ENCODE peak calls at places on chromosome 15, in ten cellular contexts. H is stomach; Y is fibroblast of lung; C is choroid plexus epithelial cell; V is body of pancreas; G is AG09309; B is naive thymus-derived CD4-positive, alpha-beta T cell; F is CD4-positive, CD25-positive, alpha-beta regulatory T cell; Q is cardiac fibroblast; U is Panc1. W is an unnamed sample.

GRCh38 chr15:52095597-52096262 is 16.8 kb downstream of the BCL2L10 start:
- DNase-seq in H (no peak), Y (peak; percentile 97), C (peak; percentile 96), V (no peak), G (peak; percentile 97), B (no peak), F (no peak), Q (peak; percentile 98), U (peak; percentile 82), W (no peak)

GRCh38 chr15:82958638-82959037 is 6.1 kb upstream of the HOMER2 start:
- DNase-seq in H (peak; percentile 66), Y (no peak), C (no peak), V (peak; percentile 94), G (no peak), B (no peak), F (no peak), Q (no peak), U (no peak), W (no peak)

GRCh38 chr15:39746714-39747276 is 35.8 kb downstream of the FSIP1 start:
- DNase-seq in H (no peak), Y (no peak), C (no peak), V (no peak), G (no peak), B (no peak), F (no peak), Q (no peak), U (no peak), W (no peak)

GRCh38 chr15:82580713-82581112 is 40.5 kb upstream of the RPS17 start:
- DNase-seq in H (no peak), Y (no peak), C (no peak), V (no peak), G (no peak), B (no peak), F (no peak), Q (no peak), U (no peak), W (no peak)

GRCh38 chr15:83410532-83410931 is 36.6 kb upstream of the SH3GL3 start:
- DNase-seq in H (no peak), Y (no peak), C (no peak), V (no peak), G (no peak), B (no peak), F (no peak), Q (no peak), U (no peak), W (no peak)

GRCh38 chr15:53193149-53193548 is 403.0 kb upstream of the ONECUT1 start:
- DNase-seq in H (no peak), Y (peak; percentile 1), C (peak; percentile 12), V (no peak), G (no peak), B (no peak), F (no peak), Q (peak; percentile 22), U (no peak), W (no peak)

GRCh38 chr15:31297880-31298456 is 28.7 kb upstream of the KLF13 start:
- DNase-seq in H (peak; percentile 69), Y (no peak), C (no peak), V (peak; percentile 45), G (no peak), B (no peak), F (no peak), Q (no peak), U (no peak), W (no peak)

GRCh38 chr15:68800875-68801274 is 19.8 kb downstream of the ANP32A start:
- DNase-seq in H (no peak), Y (no peak), C (no peak), V (no peak), G (no peak), B (no peak), F (no peak), Q (no peak), U (no peak), W (no peak)

GRCh38 chr15:92845109-92845508 is 55.0 kb upstream of the CHD2 start:
- DNase-seq in H (no peak), Y (peak; percentile 72), C (peak; percentile 74), V (no peak), G (no peak), B (peak; percentile 77), F (peak; percentile 49), Q (peak; percentile 61), U (no peak), W (no peak)

GRCh38 chr15:25055356-25056068 is 100.7 kb downstream of the SNRPN start:
- DNase-seq in H (peak; percentile 22), Y (no peak), C (no peak), V (peak; percentile 7), G (no peak), B (no peak), F (no peak), Q (no peak), U (no peak), W (no peak)

GRCh38 chr15:101359365-101359947 is 64.4 kb upstream of the SNRPA1 start:
- DNase-seq in H (no peak), Y (no peak), C (no peak), V (no peak), G (no peak), B (no peak), F (no peak), Q (no peak), U (peak; percentile 30), W (no peak)

DNA sequence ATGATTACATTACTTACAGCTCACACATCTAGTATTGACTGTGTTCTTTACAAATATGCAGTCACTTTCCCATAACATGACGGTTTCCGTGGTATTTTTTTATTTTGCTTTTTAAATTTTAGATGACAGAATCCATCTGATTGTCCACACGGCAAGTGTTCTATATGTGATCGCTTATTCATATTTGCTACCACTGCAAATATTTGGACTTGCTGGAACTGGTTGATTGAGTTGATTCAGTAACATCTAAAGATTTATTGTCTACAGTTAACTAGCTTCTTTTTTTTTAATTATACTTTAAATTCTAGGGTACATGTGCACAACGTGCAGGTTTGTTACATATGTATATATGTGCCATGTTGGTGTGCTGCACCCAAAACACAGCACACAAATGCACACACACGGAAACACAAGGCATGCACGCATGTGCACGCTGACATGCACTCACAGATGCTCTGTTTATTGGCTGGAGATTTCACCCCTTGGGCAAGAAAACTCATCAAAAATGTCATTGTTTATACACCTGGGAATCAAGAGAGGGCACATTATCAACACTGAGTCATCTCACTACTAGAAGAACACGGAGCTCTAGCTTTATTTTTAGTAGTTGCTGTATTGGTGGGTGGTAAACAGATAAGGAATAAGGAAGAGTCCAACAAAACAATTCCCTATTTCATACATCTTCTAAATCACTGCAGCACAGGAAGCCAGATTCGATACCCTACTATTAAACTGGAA is 16.4 kb downstream of the ARRDC4 start:
- DNase-seq in H (no peak), Y (no peak), C (no peak), V (no peak), G (no peak), B (no peak), F (no peak), Q (no peak), U (no peak), W (no peak)
- H3K4me3 ChIP-seq in H (no peak overlapping the region), Y (no peak overlapping the region), C (no peak overlapping the region), V (no peak overlapping the region), G (no peak overlapping the region), B (no peak overlapping the region), F (no peak overlapping the region), Q (no peak overlapping the region), U (no peak overlapping the region), W (no peak overlapping the region)

GRCh38 chr15:42502472-42502871 is 7.0 kb downstream of the SNAP23 start:
- DNase-seq in H (no peak), Y (no peak), C (no peak), V (no peak), G (no peak), B (no peak), F (no peak), Q (no peak), U (no peak), W (no peak)
- H3K4me3 ChIP-seq in H (no peak overlapping the region), Y (no peak overlapping the region), C (no peak overlapping the region), V (no peak overlapping the region), G (no peak overlapping the region), B (no peak overlapping the region), F (no peak overlapping the region), Q (no peak overlapping the region), U (no peak overlapping the region), W (no peak overlapping the region)

DNA sequence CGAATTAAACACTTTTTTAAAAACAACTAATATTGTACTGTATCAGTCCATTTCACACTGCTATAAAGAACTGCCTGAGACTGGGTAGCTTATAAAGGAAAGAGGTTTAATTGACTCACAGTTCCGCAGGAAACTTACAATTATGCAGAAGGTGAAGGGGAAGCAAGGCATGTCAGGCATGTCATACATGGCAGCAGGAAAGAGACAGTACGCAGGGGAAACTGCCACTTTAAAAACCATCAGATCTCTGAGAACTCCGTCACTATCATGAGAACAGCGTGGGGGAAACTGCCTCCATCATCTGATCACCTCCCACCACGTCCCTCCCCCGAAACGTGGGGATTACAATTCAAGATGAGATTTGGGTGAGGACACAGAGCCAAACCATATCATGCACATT is 162.8 kb upstream of the TPM1 start:
- DNase-seq in H (no peak), Y (no peak), C (no peak), V (no peak), G (no peak), B (no peak), F (no peak), Q (no peak), U (no peak), W (no peak)
- H3K4me3 ChIP-seq in H (no peak overlapping the region), Y (no peak overlapping the region), C (no peak overlapping the region), V (no peak overlapping the region), G (no peak overlapping the region), B (no peak overlapping the region), F (no peak overlapping the region), Q (no peak overlapping the region), U (no peak overlapping the region), W (peak overlapping the region; percentile 31)

GRCh38 chr15:59999064-59999377 is 5.1 kb upstream of the FOXB1 start:
- DNase-seq in H (no peak), Y (no peak), C (no peak), V (no peak), G (no peak), B (no peak), F (no peak), Q (no peak), U (no peak), W (no peak)

GRCh38 chr15:59999558-60000112 is 4.5 kb upstream of the FOXB1 start:
- DNase-seq in H (no peak), Y (no peak), C (no peak), V (no peak), G (no peak), B (no peak), F (no peak), Q (no peak), U (no peak), W (no peak)

GRCh38 chr15:60001642-60002527 is 2.2 kb upstream of the FOXB1 start:
- DNase-seq in H (no peak), Y (no peak), C (no peak), V (no peak), G (no peak), B (no peak), F (no peak), Q (no peak), U (no peak), W (no peak)

GRCh38 chr15:60000824-60001641 is 3.1 kb upstream of the FOXB1 start:
- DNase-seq in H (no peak), Y (peak; percentile 19), C (no peak), V (no peak), G (no peak), B (no peak), F (no peak), Q (no peak), U (no peak), W (no peak)

GRCh38 chr15:60000113-60000823 is 3.8 kb upstream of the FOXB1 start:
- DNase-seq in H (no peak), Y (no peak), C (no peak), V (no peak), G (no peak), B (no peak), F (no peak), Q (no peak), U (no peak), W (no peak)
- H3K4me3 ChIP-seq in H (no peak overlapping the region), Y (no peak overlapping the region), C (no peak overlapping the region), V (no peak overlapping the region), G (no peak overlapping the region), B (no peak overlapping the region), F (no peak overlapping the region), Q (no peak overlapping the region), U (no peak overlapping the region), W (no peak overlapping the region)

W was measured in BE2C.